ENCODE peak calls at places on chromosomes 16 and 17, in six cellular contexts. A is upper lobe of right lung, L is left ventricle myocardium inferior, V is cardiac muscle cell, G is Peyer's patch, N is IMR-90. E is an unnamed sample.

GRCh38 chr17:72609501-72609900 is 483.0 kb downstream of the SLC39A11 start:
- DNase-seq in A (no peak), L (no peak), V (no peak), G (no peak), N (peak; percentile 38), E (no peak)

GRCh38 chr16:4795181-4795827 is at the start of gene SMIM22:
- DNase-seq in A (peak; percentile 86), L (no peak), V (no peak), G (peak; percentile 87), N (no peak), E (peak; percentile 86)

GRCh38 chr17:41060052-41060604 is at the start of gene KRTAP2-3:
- DNase-seq in A (no peak), L (no peak), V (no peak), G (no peak), N (peak; percentile 97), E (no peak)

GRCh38 chr16:73054131-73054496 is 6.2 kb upstream of the ZFHX3 start:
- DNase-seq in A (no peak), L (no peak), V (no peak), G (no peak), N (no peak), E (no peak)

GRCh38 chr17:17771498-17772201 is 65.1 kb downstream of the SREBF1 start:
- DNase-seq in A (no peak), L (no peak), V (no peak), G (no peak), N (no peak), E (no peak)

GRCh38 chr16:84603115-84603816 is 14.6 kb downstream of the COTL1 start:
- DNase-seq in A (peak; percentile 85), L (peak; percentile 76), V (no peak), G (no peak), N (peak; percentile 99), E (peak; percentile 87)

GRCh38 chr17:31794111-31794510 is 64.9 kb downstream of the COPRS start:
- DNase-seq in A (no peak), L (no peak), V (no peak), G (no peak), N (no peak), E (no peak)

GRCh38 chr16:22352726-22353125 is 21.7 kb downstream of the CDR2 start:
- DNase-seq in A (no peak), L (no peak), V (no peak), G (no peak), N (no peak), E (no peak)

GRCh38 chr17:30922235-30922993 is 669 bp downstream of the ADAP2 start:
- DNase-seq in A (peak; percentile 74), L (peak; percentile 17), V (peak; percentile 3), G (peak; percentile 53), N (no peak), E (peak; percentile 60)

GRCh38 chr16:10776280-10776679 is 32.6 kb downstream of the NUBP1 start:
- DNase-seq in A (no peak), L (no peak), V (no peak), G (no peak), N (no peak), E (no peak)

GRCh38 chr16:71442041-71442440 is at the start of gene TLE7:
- DNase-seq in A (no peak), L (no peak), V (no peak), G (no peak), N (no peak), E (no peak)
- H3K9me3 ChIP-seq in A (peaks cover 21% of the 10 kb centered on the region), L (peaks cover 66% of the 10 kb centered on the region), V (no peaks in the 10 kb centered on the region), G (peaks cover 28% of the 10 kb centered on the region), N (peaks cover 45% of the 10 kb centered on the region), E (peaks cover 44% of the 10 kb centered on the region)

GRCh38 chr16:67454104-67454503 is 23.2 kb downstream of the HSD11B2 start:
- DNase-seq in A (no peak), L (no peak), V (no peak), G (peak; percentile 53), N (no peak), E (peak; percentile 31)
- TF ChIP-seq CTCF in A (no peak), L (no peak), V (no peak), G (no peak), N (no peak), E (no peak)

DNA sequence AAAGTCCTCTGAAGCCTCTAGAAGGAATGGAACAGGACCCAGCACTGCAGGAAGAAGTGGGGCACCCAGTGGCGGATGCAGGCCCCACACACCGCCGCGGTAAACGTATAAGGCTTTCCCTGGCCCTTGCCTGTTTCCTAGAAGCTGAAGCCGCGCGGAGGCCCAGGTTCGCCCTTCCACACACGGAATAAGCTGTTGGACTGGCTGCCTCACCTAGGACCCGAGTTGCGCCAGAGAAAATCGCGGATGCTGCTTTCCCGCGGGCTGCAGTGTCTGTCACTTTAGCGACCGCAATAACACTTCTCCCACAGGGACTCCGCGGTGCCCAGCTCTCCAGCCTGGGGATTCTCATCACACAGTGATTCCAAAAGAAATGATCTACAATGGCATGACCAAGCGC is 1736.9 kb downstream of the TP53TG3F start:
- DNase-seq in A (peak; percentile 55), L (no peak), V (no peak), G (no peak), N (no peak), E (no peak)
- H3K9me3 ChIP-seq in A (no peaks in the 10 kb centered on the region), L (no peaks in the 10 kb centered on the region), V (no peaks in the 10 kb centered on the region), G (peaks cover 4% of the 10 kb centered on the region), N (peaks cover 28% of the 10 kb centered on the region), E (peaks cover 65% of the 10 kb centered on the region)

GRCh38 chr17:81941484-81942166 is 4.5 kb upstream of the PYCR1 start:
- DNase-seq in A (peak; percentile 64), L (peak; percentile 61), V (peak; percentile 92), G (no peak), N (no peak), E (no peak)
- TF ChIP-seq CTCF in A (no peak), L (no peak), V (no peak), G (no peak), N (no peak), E (no peak)

GRCh38 chr16:31888735-31889134 is 15.1 kb downstream of the ZNF267 start:
- DNase-seq in A (no peak), L (no peak), V (no peak), G (no peak), N (no peak), E (no peak)
- H3K9me3 ChIP-seq in A (peaks cover 5% of the 10 kb centered on the region), L (peaks cover 10% of the 10 kb centered on the region), V (no peaks in the 10 kb centered on the region), G (peaks cover 9% of the 10 kb centered on the region), N (peaks cover 9% of the 10 kb centered on the region), E (peaks cover 16% of the 10 kb centered on the region)

DNA sequence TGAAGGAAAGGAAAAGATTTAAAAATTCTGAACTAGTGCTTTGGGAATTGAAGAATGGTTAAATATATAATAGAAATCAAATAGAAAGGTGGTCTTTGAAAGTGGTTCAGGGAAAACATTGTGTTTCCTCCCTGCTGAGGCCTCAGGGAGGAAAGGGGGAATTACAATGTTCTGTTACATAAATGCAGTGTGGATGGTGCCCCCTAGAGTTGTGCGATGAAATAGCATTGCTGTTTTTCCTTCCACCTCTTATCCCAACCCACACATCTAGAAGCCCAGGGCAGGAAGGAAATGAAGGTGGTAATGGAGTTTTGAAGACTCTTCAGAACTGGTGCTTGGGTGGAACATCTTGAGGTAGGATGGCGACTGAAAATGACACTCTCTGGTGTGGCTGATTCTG is 6.4 kb upstream of the TOX3 start:
- DNase-seq in A (no peak), L (no peak), V (no peak), G (no peak), N (no peak), E (no peak)
- TF ChIP-seq CTCF in A (no peak), L (no peak), V (no peak), G (peak; percentile 26), N (no peak), E (no peak)

DNA sequence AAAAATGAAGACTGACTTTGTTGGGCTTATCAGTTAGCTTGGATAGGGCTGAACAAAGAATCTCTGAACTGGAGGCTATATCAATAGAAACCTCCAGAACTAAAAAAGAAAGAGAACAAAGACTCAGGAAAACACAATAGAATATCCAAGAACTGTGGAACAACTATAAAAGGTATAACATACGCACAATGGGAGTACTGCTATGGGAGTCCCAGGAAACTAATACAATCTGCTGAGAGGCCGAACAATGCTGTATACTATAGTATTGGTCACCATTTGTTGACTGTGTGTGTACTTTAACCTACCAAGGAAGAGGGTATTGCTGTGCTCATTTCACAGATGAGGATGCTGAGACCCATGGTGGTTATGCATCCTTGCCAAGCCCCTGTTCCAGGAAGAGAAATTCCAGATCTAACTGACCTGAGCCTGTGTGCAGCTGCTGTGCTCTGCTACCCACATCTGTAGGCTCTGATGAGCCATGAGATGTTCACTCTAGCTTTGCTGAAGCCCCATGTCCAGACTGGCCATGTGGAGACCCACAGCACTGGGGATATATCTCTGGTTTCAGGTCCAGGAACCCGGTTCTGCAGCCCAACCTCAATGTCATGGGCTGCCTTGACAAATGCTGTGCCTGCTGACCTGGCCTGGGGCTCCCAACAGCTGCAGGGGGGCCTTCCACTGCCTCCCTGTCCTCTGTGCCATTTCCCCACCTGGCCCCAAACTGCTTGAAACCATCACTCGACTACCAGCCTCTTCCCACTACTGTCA is 254.3 kb upstream of the TNRC6C start:
- DNase-seq in A (no peak), L (no peak), V (no peak), G (no peak), N (no peak), E (no peak)
- H3K9me3 ChIP-seq in A (peaks cover 8% of the 10 kb centered on the region), L (peaks cover 43% of the 10 kb centered on the region), V (no peaks in the 10 kb centered on the region), G (peaks cover 15% of the 10 kb centered on the region), N (peaks cover 16% of the 10 kb centered on the region), E (peaks cover 21% of the 10 kb centered on the region)

DNA sequence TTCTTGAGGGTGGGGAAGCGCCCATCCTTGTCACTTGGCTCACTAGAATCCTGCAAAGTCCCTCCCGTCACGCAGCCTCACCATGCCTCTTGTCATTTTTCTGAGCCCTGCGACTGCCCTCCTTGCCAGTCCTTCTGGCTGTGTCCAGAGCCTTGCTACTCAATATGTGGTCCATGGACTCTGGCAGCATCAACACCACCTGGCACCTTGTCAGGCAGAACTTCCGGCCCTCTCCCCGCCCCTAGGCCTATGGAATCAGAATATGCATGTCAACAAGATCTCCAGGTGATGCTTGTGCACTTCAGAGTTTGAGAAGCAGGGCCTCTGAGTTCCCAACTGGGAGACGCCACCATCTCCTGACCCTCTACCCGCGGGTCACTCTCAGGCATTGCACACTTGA is 12.1 kb downstream of the PIMREG start:
- DNase-seq in A (peak; percentile 44), L (no peak), V (no peak), G (peak; percentile 31), N (no peak), E (peak; percentile 30)
- TF ChIP-seq CTCF in A (no peak), L (no peak), V (no peak), G (no peak), N (no peak), E (no peak)

DNA sequence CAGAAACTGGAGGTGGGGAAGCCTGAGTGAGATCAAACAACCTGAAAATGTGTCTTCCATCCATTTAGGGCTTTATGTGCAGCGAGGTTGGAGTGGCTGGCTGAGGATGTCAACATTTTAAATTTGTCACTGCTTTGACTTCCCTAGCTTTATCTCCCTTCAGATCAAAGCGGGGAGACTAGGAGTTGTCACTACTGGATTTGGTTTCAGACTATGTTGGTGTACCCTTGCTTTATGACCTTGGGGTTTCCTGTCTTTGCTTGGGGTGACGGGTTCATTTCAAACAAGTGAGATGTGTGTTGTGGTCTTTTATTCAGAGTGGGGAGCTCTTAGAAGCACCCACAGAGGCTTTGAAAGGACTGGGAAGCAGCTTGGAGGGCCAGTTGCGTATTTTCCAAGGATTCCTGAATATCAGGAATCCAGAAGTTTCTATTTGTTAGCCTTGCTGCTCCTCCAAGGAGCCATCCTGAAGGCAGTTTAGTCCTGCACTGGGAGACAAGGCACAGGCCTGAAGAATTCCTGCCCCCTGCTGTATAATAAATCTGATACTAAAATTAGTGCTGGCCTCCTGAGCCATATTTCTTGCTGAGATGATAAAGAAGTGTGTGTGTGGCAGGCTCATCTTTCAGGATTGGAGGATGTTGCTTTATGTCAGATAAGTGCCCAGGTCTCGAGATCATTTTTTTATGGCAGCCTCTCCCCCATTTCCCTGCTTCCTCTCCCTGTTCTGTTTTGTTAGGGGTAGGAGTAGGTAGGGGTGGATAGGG is 25.7 kb downstream of the MSI2 start:
- DNase-seq in A (no peak), L (no peak), V (no peak), G (no peak), N (no peak), E (no peak)
- H3K9me3 ChIP-seq in A (no peaks in the 10 kb centered on the region), L (no peaks in the 10 kb centered on the region), V (no peaks in the 10 kb centered on the region), G (no peaks in the 10 kb centered on the region), N (no peaks in the 10 kb centered on the region), E (no peaks in the 10 kb centered on the region)